ENCODE peak calls at places on chromosomes 2 and 18, in four cellular contexts. Z is HepG2, E is K562, G is H1. V is an unnamed sample.

GRCh38 chr2:32697156-32697555 is 69.3 kb downstream of the TTC27 start:
- DNase-seq in E (no peak), G (no peak), Z (no peak), V (no peak)

GRCh38 chr2:39435974-39436591 is 1.0 kb downstream of the MAP4K3 start:
- DNase-seq in E (peak), G (no peak), Z (peak), V (no peak)

GRCh38 chr2:117470311-117471095 is 344.0 kb upstream of the DDX18 start:
- DNase-seq in G (peak), Z (peak), E (peak), V (peak)

GRCh38 chr2:114108819-114109416 is 219.0 kb downstream of the ACTR3 start:
- DNase-seq in E (no peak), Z (no peak), G (no peak), V (peak)

GRCh38 chr2:214808961-214809750 is at the start of gene BARD1:
- DNase-seq in G (no peak), E (peak), Z (peak), V (peak)

GRCh38 chr2:24559714-24560113 is 68.7 kb downstream of the NCOA1 start:
- DNase-seq in G (no peak), E (no peak), Z (no peak), V (no peak)

GRCh38 chr2:119719261-119719627 is 40.2 kb downstream of the TMEM177 start:
- DNase-seq in G (no peak), Z (no peak), E (no peak), V (no peak)

GRCh38 chr2:190979906-190980629 is 33.9 kb downstream of the STAT1 start:
- DNase-seq in E (no peak), Z (no peak), G (no peak), V (no peak)

GRCh38 chr2:133229974-133230373 is 338.3 kb downstream of the NCKAP5 start:
- DNase-seq in E (no peak), Z (no peak), G (no peak), V (no peak)

GRCh38 chr2:24866946-24867345 is 53.1 kb downstream of the ADCY3 start:
- DNase-seq in Z (no peak), G (no peak), E (no peak), V (no peak)

GRCh38 chr2:225025917-225026571 is 16.2 kb downstream of the DOCK10 start:
- DNase-seq in E (no peak), Z (no peak), G (no peak), V (no peak)

GRCh38 chr2:218859556-218859993 is at the start of gene WNT6:
- DNase-seq in G (no peak), E (peak), Z (no peak), V (no peak)

GRCh38 chr2:5668682-5669267 is 23.4 kb upstream of the SOX11 start:
- DNase-seq in E (no peak), Z (no peak), G (no peak), V (no peak)

GRCh38 chr2:21381421-21381820 is 257.7 kb downstream of the TDRD15 start:
- DNase-seq in Z (no peak), E (no peak), G (no peak), V (no peak)

GRCh38 chr18:38961880-38962279 is 1396.3 kb upstream of the CELF4 start:
- DNase-seq in G (no peak), E (no peak), Z (no peak), V (no peak)

GRCh38 chr2:862356-862687 is 88.3 kb upstream of the SNTG2 start:
- DNase-seq in E (no peak), G (no peak), Z (no peak), V (no peak)

GRCh38 chr2:197911667-197912066 is 107.3 kb downstream of the PLCL1 start:
- DNase-seq in Z (no peak), E (no peak), G (no peak), V (peak)

GRCh38 chr2:220962556-220962955 is 609.5 kb downstream of the EPHA4 start:
- DNase-seq in G (no peak), E (no peak), Z (no peak), V (no peak)

DNA sequence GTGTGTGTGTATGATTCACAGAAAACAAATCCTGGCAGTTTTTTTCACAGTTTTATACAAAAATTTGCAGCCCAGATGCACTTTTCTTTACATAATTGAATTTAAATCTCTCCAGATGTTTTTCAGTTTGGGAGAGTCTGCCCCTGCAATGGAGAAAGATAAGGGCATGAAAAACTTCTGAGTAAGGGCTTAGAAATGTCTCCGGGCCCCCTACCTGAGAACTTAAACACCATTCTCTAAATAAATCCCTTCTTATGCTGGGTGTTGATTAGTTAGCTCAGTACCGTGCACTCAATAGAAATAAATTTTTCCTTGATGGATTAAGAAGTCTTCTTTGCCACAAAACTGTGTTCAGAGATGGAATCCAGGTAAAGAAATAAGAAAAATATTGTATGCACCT is 64.5 kb downstream of the DPP4 start:
- DNase-seq in Z (no peak), G (no peak), E (no peak), V (no peak)
- TF ChIP-seq ATF3 in Z (no peak), G (no peak), E (no peak), V (no peak)

DNA sequence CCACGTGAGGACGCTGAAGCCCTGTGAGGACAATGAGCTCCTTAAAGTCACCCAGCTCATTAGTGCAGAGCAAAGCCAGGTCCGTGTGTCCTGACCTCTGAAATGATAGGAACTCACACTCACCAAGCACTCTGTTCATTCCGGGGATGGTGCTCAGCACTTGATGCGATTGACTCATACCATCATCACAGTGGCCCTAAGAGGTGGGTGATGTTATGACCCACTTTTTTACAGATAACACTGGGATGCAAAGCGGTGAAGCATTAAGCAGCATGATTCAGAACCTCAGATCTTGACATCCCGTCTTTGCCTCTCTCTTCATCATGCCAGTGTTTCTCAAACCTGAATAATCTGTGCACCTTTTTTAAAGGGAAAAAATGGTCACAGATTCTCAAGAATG is 234.8 kb downstream of the ALPK2 start:
- DNase-seq in G (no peak), Z (no peak), E (no peak), V (no peak)
- TF ChIP-seq JUN in G (no peak), Z (no peak), E (no peak), V (no peak)

DNA sequence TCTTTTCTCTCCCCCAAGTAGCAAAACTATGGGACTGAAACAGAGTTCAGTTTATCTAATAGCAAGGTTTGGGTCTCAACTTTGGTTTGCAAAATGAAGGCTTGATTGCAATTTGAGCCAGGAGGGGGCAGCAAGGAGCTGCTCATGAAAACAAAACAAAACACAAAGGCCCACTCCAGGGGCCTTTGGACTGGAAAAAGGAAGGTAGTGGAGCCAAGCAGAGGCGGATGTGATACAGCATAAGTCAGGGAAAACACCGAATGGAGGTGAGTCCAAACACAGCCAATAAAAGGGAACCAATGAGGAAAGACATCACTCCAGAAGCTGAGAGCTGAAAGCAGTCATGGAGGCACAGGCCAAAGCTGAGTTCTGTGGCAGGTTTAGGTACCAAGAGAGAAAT is 799.7 kb upstream of the ACVR2A start:
- DNase-seq in G (peak), E (peak), Z (peak), V (peak)
- TF ChIP-seq ATF3 in G (no peak), E (no peak), Z (no peak), V (no peak)

DNA sequence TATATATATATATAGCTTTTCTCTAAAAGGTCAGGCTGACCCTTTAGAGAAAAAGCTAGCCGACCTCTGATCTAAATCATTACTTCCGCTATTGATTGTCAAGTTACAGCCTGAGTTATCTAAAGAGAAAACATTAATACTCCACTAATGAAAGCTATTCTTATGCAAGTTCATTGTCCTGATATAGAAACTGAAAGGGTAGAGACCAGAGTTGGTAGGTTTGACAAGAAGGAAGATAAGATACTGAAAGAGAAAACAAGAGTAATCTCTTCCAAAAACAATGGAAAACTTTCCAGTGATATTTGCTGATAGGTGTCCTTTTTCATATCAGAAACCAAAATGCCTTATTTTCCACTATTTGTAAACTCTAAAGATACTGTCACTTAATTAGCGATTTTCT is 62.8 kb upstream of the SLC39A10 start:
- DNase-seq in G (no peak), Z (no peak), E (no peak), V (no peak)
- TF ChIP-seq JUN in G (no peak), Z (no peak), E (no peak), V (no peak)

GRCh38 chr2:37588316-37588777 is 83.1 kb downstream of the CDC42EP3 start:
- DNase-seq in Z (no peak), E (no peak), G (no peak), V (no peak)
- TF ChIP-seq ATF3 in Z (no peak), E (no peak), G (no peak), V (no peak)

DNA sequence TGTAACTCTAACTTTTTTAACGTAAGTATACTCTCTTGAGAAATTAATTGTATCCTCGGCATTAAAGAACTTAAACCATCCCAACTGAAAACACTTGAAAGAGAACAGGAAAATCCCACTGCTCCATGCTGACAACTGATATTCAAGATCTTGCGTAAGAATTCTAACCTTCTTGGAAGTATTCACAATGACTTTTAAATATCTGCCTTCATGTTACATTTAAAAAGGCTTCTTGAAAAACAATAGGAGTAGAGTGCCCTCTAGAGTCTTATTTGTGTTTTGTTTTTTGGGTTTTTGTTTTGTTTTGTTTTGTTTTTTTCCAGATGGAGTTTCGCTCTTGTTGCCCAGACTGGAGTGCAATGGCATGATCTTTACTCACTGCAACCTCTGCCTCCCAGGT is 65.4 kb upstream of the DNAJC10 start:
- DNase-seq in E (no peak), Z (peak), G (no peak), V (no peak)
- TF ChIP-seq JUN in E (no peak), Z (no peak), G (no peak), V (no peak)

GRCh38 chr18:2351126-2351850 is 220.0 kb downstream of the METTL4 start:
- DNase-seq in E (no peak), G (no peak), Z (no peak), V (no peak)
- TF ChIP-seq ATF3 in E (no peak), G (no peak), Z (no peak), V (no peak)

DNA sequence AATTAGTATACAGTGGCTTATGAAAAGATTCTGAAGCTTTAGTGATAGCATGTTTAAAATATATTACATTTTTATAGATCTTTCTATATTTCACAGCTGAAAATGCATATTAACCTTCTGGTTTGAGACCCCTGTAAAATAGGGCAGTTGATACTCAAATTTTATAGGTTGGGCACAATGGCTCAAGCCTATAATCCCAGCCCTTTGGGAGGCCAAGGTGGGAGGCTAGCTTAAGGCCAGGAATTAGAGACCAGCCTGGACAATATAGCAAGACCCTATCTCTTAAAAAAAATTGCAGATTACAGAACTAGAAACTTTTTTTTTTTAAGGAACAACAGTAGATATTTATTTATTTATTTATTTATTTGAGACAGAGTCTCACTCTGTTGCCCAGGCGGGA is 31.2 kb downstream of the NBEAL1 start:
- DNase-seq in Z (no peak), E (no peak), G (no peak), V (no peak)
- TF ChIP-seq JUN in Z (no peak), E (no peak), G (no peak), V (no peak)

GRCh38 chr2:98816281-98816680 is 85.3 kb upstream of the MGAT4A start:
- DNase-seq in E (no peak), Z (no peak), G (no peak), V (no peak)
- TF ChIP-seq ATF3 in E (no peak), Z (no peak), G (no peak), V (no peak)

GRCh38 chr18:45896991-45897390 is 70.1 kb downstream of the EPG5 start:
- DNase-seq in G (no peak), Z (peak), E (no peak), V (no peak)
- TF ChIP-seq JUN in G (no peak), Z (no peak), E (no peak), V (no peak)